ENCODE peak calls at places on chromosomes 13 and 19, in five cellular contexts. D is activated T-helper 9 cell treated with anti-CD3 and anti-CD28 coated beads, Interleukin-2, amount 50 U/mL, for 16 hours; S is thoracic aorta; A is HT-29; J is cardiac fibroblast. T is an unnamed sample.

GRCh38 chr19:36006955-36007354 is 1.7 kb downstream of the SYNE4 start:
- DNase-seq in S (no peak), A (no peak), D (no peak), J (no peak), T (no peak)

GRCh38 chr13:40102854-40103253 is 447.4 kb downstream of the COG6 start:
- DNase-seq in J (peak), S (no peak), A (no peak), D (peak), T (no peak)

GRCh38 chr19:14440049-14440448 is 6.9 kb downstream of the PKN1 start:
- DNase-seq in J (peak), A (no peak), D (peak), S (no peak), T (peak)

GRCh38 chr19:46466536-46467199 is 4.7 kb downstream of the PNMA8A start:
- DNase-seq in D (no peak), J (peak), A (no peak), S (no peak), T (no peak)

GRCh38 chr13:48436661-48437242 is 23.8 kb upstream of the LPAR6 start:
- DNase-seq in A (no peak), D (no peak), J (no peak), S (no peak), T (no peak)

GRCh38 chr13:79869326-79869725 is 388.4 kb downstream of the NDFIP2 start:
- DNase-seq in D (no peak), A (peak), S (no peak), J (no peak), T (peak)

GRCh38 chr13:107185889-107186288 is 618.0 kb upstream of the ARGLU1 start:
- DNase-seq in S (no peak), D (no peak), A (no peak), J (peak), T (no peak)

GRCh38 chr19:54464044-54464623 is 556 bp upstream of the LENG9 start:
- DNase-seq in S (peak), D (peak), J (peak), A (peak), T (peak)

GRCh38 chr13:30792257-30793000 is 57.1 kb downstream of the ALOX5AP start:
- DNase-seq in J (peak), S (peak), A (peak), D (no peak), T (peak)

GRCh38 chr19:2330632-2331284 is 2.3 kb downstream of the SPPL2B start:
- DNase-seq in J (no peak), S (no peak), D (no peak), A (peak), T (peak)

GRCh38 chr13:29621841-29622240 is 26.4 kb upstream of the SLC7A1 start:
- DNase-seq in J (no peak), S (no peak), A (no peak), D (no peak), T (no peak)

GRCh38 chr13:106096661-106097092 is 438.8 kb downstream of the EFNB2 start:
- DNase-seq in D (no peak), A (peak), J (no peak), S (no peak), T (peak)

GRCh38 chr19:15701757-15702589 is 25.9 kb upstream of the OR10H2 start:
- DNase-seq in A (peak), J (no peak), D (no peak), S (no peak), T (peak)

GRCh38 chr19:10271543-10272086 is 695 bp downstream of the ICAM1 start:
- DNase-seq in J (peak), A (no peak), D (no peak), S (no peak), T (no peak)

GRCh38 chr19:18121166-18121565 is 23.6 kb downstream of the MAST3 start:
- DNase-seq in A (no peak), J (no peak), D (no peak), S (no peak), T (no peak)

GRCh38 chr13:53255795-53256194 is 227.2 kb downstream of the OLFM4 start:
- DNase-seq in S (no peak), D (no peak), J (no peak), A (no peak), T (no peak)

GRCh38 chr19:39590265-39590664 is 12.1 kb upstream of the LGALS13 start:
- DNase-seq in J (peak), A (peak), D (no peak), S (no peak), T (no peak)

GRCh38 chr13:60260440-60260839 is 96.7 kb upstream of the DIAPH3 start:
- DNase-seq in J (no peak), S (no peak), D (no peak), A (no peak), T (no peak)

GRCh38 chr19:14418743-14419037 is 451 bp downstream of the DDX39A start:
- DNase-seq in A (no peak), S (no peak), D (no peak), J (no peak), T (no peak)

GRCh38 chr13:43154083-43154739 is 130.8 kb downstream of the DNAJC15 start:
- DNase-seq in J (no peak), D (no peak), A (no peak), S (no peak), T (no peak)

GRCh38 chr19:16290692-16291091 is 33.9 kb upstream of the KLF2 start:
- DNase-seq in J (no peak), A (no peak), S (no peak), D (no peak), T (no peak)

GRCh38 chr19:4870025-4870700 is 2.7 kb upstream of the PLIN3 start:
- DNase-seq in A (peak), J (peak), D (no peak), S (peak), T (peak)

GRCh38 chr13:110301606-110302131 is 5.3 kb downstream of the COL4A1 start:
- DNase-seq in J (peak), D (no peak), S (no peak), A (no peak), T (no peak)

GRCh38 chr19:5352229-5352763 is 11.7 kb upstream of the PTPRS start:
- DNase-seq in D (no peak), S (no peak), J (no peak), A (peak), T (no peak)

GRCh38 chr13:85520445-85520844 is 278.8 kb downstream of the SLITRK6 start:
- DNase-seq in D (no peak), J (peak), S (no peak), A (no peak), T (no peak)

GRCh38 chr13:25783480-25784081 is 268.2 kb downstream of the SHISA2 start:
- DNase-seq in D (no peak), A (no peak), S (no peak), J (no peak), T (no peak)

GRCh38 chr19:33604651-33605050 is 17.1 kb upstream of the CHST8 start:
- DNase-seq in S (no peak), D (no peak), A (no peak), J (no peak), T (no peak)

GRCh38 chr13:41985788-41986508 is 25.0 kb upstream of the VWA8 start:
- DNase-seq in D (no peak), J (peak), S (no peak), A (no peak), T (no peak)

GRCh38 chr13:41499452-41499851 is 42.1 kb downstream of the RGCC start:
- DNase-seq in S (no peak), J (no peak), A (no peak), D (no peak), T (no peak)

GRCh38 chr19:58107778-58108545 is 9.9 kb upstream of the ZSCAN18 start:
- DNase-seq in J (no peak), A (no peak), S (no peak), D (no peak), T (no peak)